ENCODE peak calls at places on chromosomes 13 and 19, in eight cellular contexts. One of them, this sample, is unnamed.
A peak's percentile ranks its signal among the peaks of the same experiment; 100 is the strongest.

GRCh38 chr19:2970201-2970838 is 7.0 kb upstream of the TLE6 start:
- DNase-seq in NT2/D1: no peak
- DNase-seq in hypothalamus: no peak
- DNase-seq in AG20443: no peak
- DNase-seq in memory B cell: no peak
- DNase-seq in activated gamma-delta T cell treated with Interleukin-2 at 50 U/mL for 16 hours: no peak
- DNase-seq in activated effector memory CD4-positive, alpha-beta T cell treated with anti-CD3 and anti-CD28 coated beads, Interleukin-2, amount 50 U/mL, for 16 hours: no peak
- DNase-seq in stimulated activated CD8-positive, alpha-beta memory T cell treated with anti-CD3 and anti-CD28 coated beads, Interleukin-2, amount 100 ng/mL, for 48 hours: no peak
- DNase-seq in this sample: no peak

GRCh38 chr13:26498524-26499208 is 58.8 kb upstream of the WASF3 start:
- DNase-seq in NT2/D1: no peak
- DNase-seq in hypothalamus: no peak
- DNase-seq in AG20443: peak; percentile 31
- DNase-seq in memory B cell: no peak
- DNase-seq in activated gamma-delta T cell treated with Interleukin-2 at 50 U/mL for 16 hours: no peak
- DNase-seq in activated effector memory CD4-positive, alpha-beta T cell treated with anti-CD3 and anti-CD28 coated beads, Interleukin-2, amount 50 U/mL, for 16 hours: no peak
- DNase-seq in stimulated activated CD8-positive, alpha-beta memory T cell treated with anti-CD3 and anti-CD28 coated beads, Interleukin-2, amount 100 ng/mL, for 48 hours: no peak
- DNase-seq in this sample: peak; percentile 44

GRCh38 chr19:17235618-17236413 is 9.8 kb downstream of the OCEL1 start:
- DNase-seq in NT2/D1: no peak
- DNase-seq in hypothalamus: peak; percentile 46
- DNase-seq in AG20443: peak; percentile 67
- DNase-seq in memory B cell: peak; percentile 72
- DNase-seq in activated gamma-delta T cell treated with Interleukin-2 at 50 U/mL for 16 hours: peak; percentile 68
- DNase-seq in activated effector memory CD4-positive, alpha-beta T cell treated with anti-CD3 and anti-CD28 coated beads, Interleukin-2, amount 50 U/mL, for 16 hours: peak; percentile 92
- DNase-seq in stimulated activated CD8-positive, alpha-beta memory T cell treated with anti-CD3 and anti-CD28 coated beads, Interleukin-2, amount 100 ng/mL, for 48 hours: peak; percentile 62
- DNase-seq in this sample: no peak

GRCh38 chr13:21567714-21568113 is 36.3 kb downstream of the MICU2 start:
- DNase-seq in NT2/D1: no peak
- DNase-seq in hypothalamus: no peak
- DNase-seq in AG20443: no peak
- DNase-seq in memory B cell: no peak
- DNase-seq in activated gamma-delta T cell treated with Interleukin-2 at 50 U/mL for 16 hours: no peak
- DNase-seq in activated effector memory CD4-positive, alpha-beta T cell treated with anti-CD3 and anti-CD28 coated beads, Interleukin-2, amount 50 U/mL, for 16 hours: no peak
- DNase-seq in stimulated activated CD8-positive, alpha-beta memory T cell treated with anti-CD3 and anti-CD28 coated beads, Interleukin-2, amount 100 ng/mL, for 48 hours: no peak
- DNase-seq in this sample: no peak

GRCh38 chr19:33404506-33404905 is 31.0 kb downstream of the CEBPG start:
- DNase-seq in NT2/D1: no peak
- DNase-seq in hypothalamus: no peak
- DNase-seq in AG20443: no peak
- DNase-seq in memory B cell: no peak
- DNase-seq in activated gamma-delta T cell treated with Interleukin-2 at 50 U/mL for 16 hours: no peak
- DNase-seq in activated effector memory CD4-positive, alpha-beta T cell treated with anti-CD3 and anti-CD28 coated beads, Interleukin-2, amount 50 U/mL, for 16 hours: no peak
- DNase-seq in stimulated activated CD8-positive, alpha-beta memory T cell treated with anti-CD3 and anti-CD28 coated beads, Interleukin-2, amount 100 ng/mL, for 48 hours: no peak
- DNase-seq in this sample: no peak

GRCh38 chr13:101626925-101627555 is 174.6 kb downstream of the ITGBL1 start:
- DNase-seq in NT2/D1: no peak
- DNase-seq in hypothalamus: no peak
- DNase-seq in AG20443: no peak
- DNase-seq in memory B cell: no peak
- DNase-seq in activated gamma-delta T cell treated with Interleukin-2 at 50 U/mL for 16 hours: no peak
- DNase-seq in activated effector memory CD4-positive, alpha-beta T cell treated with anti-CD3 and anti-CD28 coated beads, Interleukin-2, amount 50 U/mL, for 16 hours: peak; percentile 70
- DNase-seq in stimulated activated CD8-positive, alpha-beta memory T cell treated with anti-CD3 and anti-CD28 coated beads, Interleukin-2, amount 100 ng/mL, for 48 hours: peak; percentile 9
- DNase-seq in this sample: no peak

GRCh38 chr13:77494226-77494625 is 41.3 kb upstream of the SCEL start:
- DNase-seq in NT2/D1: no peak
- DNase-seq in hypothalamus: no peak
- DNase-seq in AG20443: no peak
- DNase-seq in memory B cell: no peak
- DNase-seq in activated gamma-delta T cell treated with Interleukin-2 at 50 U/mL for 16 hours: no peak
- DNase-seq in activated effector memory CD4-positive, alpha-beta T cell treated with anti-CD3 and anti-CD28 coated beads, Interleukin-2, amount 50 U/mL, for 16 hours: no peak
- DNase-seq in stimulated activated CD8-positive, alpha-beta memory T cell treated with anti-CD3 and anti-CD28 coated beads, Interleukin-2, amount 100 ng/mL, for 48 hours: no peak
- DNase-seq in this sample: no peak

GRCh38 chr19:20005741-20006140 is 33.6 kb downstream of the ZNF682 start:
- DNase-seq in NT2/D1: no peak
- DNase-seq in hypothalamus: no peak
- DNase-seq in AG20443: no peak
- DNase-seq in memory B cell: no peak
- DNase-seq in activated gamma-delta T cell treated with Interleukin-2 at 50 U/mL for 16 hours: no peak
- DNase-seq in activated effector memory CD4-positive, alpha-beta T cell treated with anti-CD3 and anti-CD28 coated beads, Interleukin-2, amount 50 U/mL, for 16 hours: no peak
- DNase-seq in stimulated activated CD8-positive, alpha-beta memory T cell treated with anti-CD3 and anti-CD28 coated beads, Interleukin-2, amount 100 ng/mL, for 48 hours: no peak
- DNase-seq in this sample: no peak

GRCh38 chr13:98839826-98840769 is 87.6 kb upstream of the SLC15A1 start:
- DNase-seq in NT2/D1: peak; percentile 68
- DNase-seq in hypothalamus: peak; percentile 62
- DNase-seq in AG20443: peak; percentile 89
- DNase-seq in memory B cell: no peak
- DNase-seq in activated gamma-delta T cell treated with Interleukin-2 at 50 U/mL for 16 hours: peak; percentile 24
- DNase-seq in activated effector memory CD4-positive, alpha-beta T cell treated with anti-CD3 and anti-CD28 coated beads, Interleukin-2, amount 50 U/mL, for 16 hours: peak; percentile 74
- DNase-seq in stimulated activated CD8-positive, alpha-beta memory T cell treated with anti-CD3 and anti-CD28 coated beads, Interleukin-2, amount 100 ng/mL, for 48 hours: peak; percentile 35
- DNase-seq in this sample: no peak

GRCh38 chr13:40624338-40624737 is 42.1 kb downstream of the FOXO1 start:
- DNase-seq in NT2/D1: no peak
- DNase-seq in hypothalamus: no peak
- DNase-seq in AG20443: peak; percentile 47
- DNase-seq in memory B cell: no peak
- DNase-seq in activated gamma-delta T cell treated with Interleukin-2 at 50 U/mL for 16 hours: no peak
- DNase-seq in activated effector memory CD4-positive, alpha-beta T cell treated with anti-CD3 and anti-CD28 coated beads, Interleukin-2, amount 50 U/mL, for 16 hours: peak; percentile 77
- DNase-seq in stimulated activated CD8-positive, alpha-beta memory T cell treated with anti-CD3 and anti-CD28 coated beads, Interleukin-2, amount 100 ng/mL, for 48 hours: peak; percentile 30
- DNase-seq in this sample: no peak

GRCh38 chr13:108304170-108305068 is 34.9 kb downstream of the TNFSF13B start:
- DNase-seq in NT2/D1: no peak
- DNase-seq in hypothalamus: no peak
- DNase-seq in AG20443: no peak
- DNase-seq in memory B cell: no peak
- DNase-seq in activated gamma-delta T cell treated with Interleukin-2 at 50 U/mL for 16 hours: no peak
- DNase-seq in activated effector memory CD4-positive, alpha-beta T cell treated with anti-CD3 and anti-CD28 coated beads, Interleukin-2, amount 50 U/mL, for 16 hours: no peak
- DNase-seq in stimulated activated CD8-positive, alpha-beta memory T cell treated with anti-CD3 and anti-CD28 coated beads, Interleukin-2, amount 100 ng/mL, for 48 hours: no peak
- DNase-seq in this sample: no peak

GRCh38 chr13:113827021-113827420 is 36.9 kb downstream of the GAS6 start:
- DNase-seq in NT2/D1: no peak
- DNase-seq in hypothalamus: no peak
- DNase-seq in AG20443: no peak
- DNase-seq in memory B cell: no peak
- DNase-seq in activated gamma-delta T cell treated with Interleukin-2 at 50 U/mL for 16 hours: no peak
- DNase-seq in activated effector memory CD4-positive, alpha-beta T cell treated with anti-CD3 and anti-CD28 coated beads, Interleukin-2, amount 50 U/mL, for 16 hours: no peak
- DNase-seq in stimulated activated CD8-positive, alpha-beta memory T cell treated with anti-CD3 and anti-CD28 coated beads, Interleukin-2, amount 100 ng/mL, for 48 hours: no peak
- DNase-seq in this sample: no peak

GRCh38 chr19:44847144-44848035 is 1.3 kb downstream of the NECTIN2 start:
- DNase-seq in NT2/D1: no peak
- DNase-seq in hypothalamus: no peak
- DNase-seq in AG20443: peak; percentile 61
- DNase-seq in memory B cell: no peak
- DNase-seq in activated gamma-delta T cell treated with Interleukin-2 at 50 U/mL for 16 hours: no peak
- DNase-seq in activated effector memory CD4-positive, alpha-beta T cell treated with anti-CD3 and anti-CD28 coated beads, Interleukin-2, amount 50 U/mL, for 16 hours: no peak
- DNase-seq in stimulated activated CD8-positive, alpha-beta memory T cell treated with anti-CD3 and anti-CD28 coated beads, Interleukin-2, amount 100 ng/mL, for 48 hours: no peak
- DNase-seq in this sample: no peak

GRCh38 chr13:36866232-36866631 is 47.2 kb downstream of the RFXAP start:
- DNase-seq in NT2/D1: no peak
- DNase-seq in hypothalamus: no peak
- DNase-seq in AG20443: no peak
- DNase-seq in memory B cell: no peak
- DNase-seq in activated gamma-delta T cell treated with Interleukin-2 at 50 U/mL for 16 hours: no peak
- DNase-seq in activated effector memory CD4-positive, alpha-beta T cell treated with anti-CD3 and anti-CD28 coated beads, Interleukin-2, amount 50 U/mL, for 16 hours: no peak
- DNase-seq in stimulated activated CD8-positive, alpha-beta memory T cell treated with anti-CD3 and anti-CD28 coated beads, Interleukin-2, amount 100 ng/mL, for 48 hours: no peak
- DNase-seq in this sample: no peak

GRCh38 chr13:41139296-41139966 is 6.8 kb upstream of the KBTBD6 start:
- DNase-seq in NT2/D1: no peak
- DNase-seq in hypothalamus: no peak
- DNase-seq in AG20443: no peak
- DNase-seq in memory B cell: no peak
- DNase-seq in activated gamma-delta T cell treated with Interleukin-2 at 50 U/mL for 16 hours: no peak
- DNase-seq in activated effector memory CD4-positive, alpha-beta T cell treated with anti-CD3 and anti-CD28 coated beads, Interleukin-2, amount 50 U/mL, for 16 hours: no peak
- DNase-seq in stimulated activated CD8-positive, alpha-beta memory T cell treated with anti-CD3 and anti-CD28 coated beads, Interleukin-2, amount 100 ng/mL, for 48 hours: no peak
- DNase-seq in this sample: no peak

GRCh38 chr13:105127732-105128131 is 1407.7 kb downstream of the EFNB2 start:
- DNase-seq in NT2/D1: no peak
- DNase-seq in hypothalamus: no peak
- DNase-seq in AG20443: no peak
- DNase-seq in memory B cell: no peak
- DNase-seq in activated gamma-delta T cell treated with Interleukin-2 at 50 U/mL for 16 hours: no peak
- DNase-seq in activated effector memory CD4-positive, alpha-beta T cell treated with anti-CD3 and anti-CD28 coated beads, Interleukin-2, amount 50 U/mL, for 16 hours: no peak
- DNase-seq in stimulated activated CD8-positive, alpha-beta memory T cell treated with anti-CD3 and anti-CD28 coated beads, Interleukin-2, amount 100 ng/mL, for 48 hours: no peak
- DNase-seq in this sample: no peak

GRCh38 chr19:31560021-31560770 is 211.0 kb upstream of the TSHZ3 start:
- DNase-seq in NT2/D1: no peak
- DNase-seq in hypothalamus: no peak
- DNase-seq in AG20443: no peak
- DNase-seq in memory B cell: no peak
- DNase-seq in activated gamma-delta T cell treated with Interleukin-2 at 50 U/mL for 16 hours: no peak
- DNase-seq in activated effector memory CD4-positive, alpha-beta T cell treated with anti-CD3 and anti-CD28 coated beads, Interleukin-2, amount 50 U/mL, for 16 hours: no peak
- DNase-seq in stimulated activated CD8-positive, alpha-beta memory T cell treated with anti-CD3 and anti-CD28 coated beads, Interleukin-2, amount 100 ng/mL, for 48 hours: no peak
- DNase-seq in this sample: no peak

GRCh38 chr13:104008075-104008474 is 941.9 kb upstream of the SLC10A2 start:
- DNase-seq in NT2/D1: no peak
- DNase-seq in hypothalamus: no peak
- DNase-seq in AG20443: no peak
- DNase-seq in memory B cell: no peak
- DNase-seq in activated gamma-delta T cell treated with Interleukin-2 at 50 U/mL for 16 hours: no peak
- DNase-seq in activated effector memory CD4-positive, alpha-beta T cell treated with anti-CD3 and anti-CD28 coated beads, Interleukin-2, amount 50 U/mL, for 16 hours: no peak
- DNase-seq in stimulated activated CD8-positive, alpha-beta memory T cell treated with anti-CD3 and anti-CD28 coated beads, Interleukin-2, amount 100 ng/mL, for 48 hours: no peak
- DNase-seq in this sample: no peak

GRCh38 chr19:16836115-16836905 is 7.1 kb downstream of the SIN3B start:
- DNase-seq in NT2/D1: no peak
- DNase-seq in hypothalamus: no peak
- DNase-seq in AG20443: no peak
- DNase-seq in memory B cell: peak; percentile 36
- DNase-seq in activated gamma-delta T cell treated with Interleukin-2 at 50 U/mL for 16 hours: no peak
- DNase-seq in activated effector memory CD4-positive, alpha-beta T cell treated with anti-CD3 and anti-CD28 coated beads, Interleukin-2, amount 50 U/mL, for 16 hours: no peak
- DNase-seq in stimulated activated CD8-positive, alpha-beta memory T cell treated with anti-CD3 and anti-CD28 coated beads, Interleukin-2, amount 100 ng/mL, for 48 hours: no peak
- DNase-seq in this sample: peak; percentile 2

GRCh38 chr19:19110410-19111137 is 27.7 kb downstream of the TMEM161A start:
- DNase-seq in NT2/D1: no peak
- DNase-seq in hypothalamus: peak; percentile 24
- DNase-seq in AG20443: peak; percentile 22
- DNase-seq in memory B cell: no peak
- DNase-seq in activated gamma-delta T cell treated with Interleukin-2 at 50 U/mL for 16 hours: no peak
- DNase-seq in activated effector memory CD4-positive, alpha-beta T cell treated with anti-CD3 and anti-CD28 coated beads, Interleukin-2, amount 50 U/mL, for 16 hours: no peak
- DNase-seq in stimulated activated CD8-positive, alpha-beta memory T cell treated with anti-CD3 and anti-CD28 coated beads, Interleukin-2, amount 100 ng/mL, for 48 hours: no peak
- DNase-seq in this sample: no peak

GRCh38 chr13:48221301-48222190 is 11.5 kb upstream of the ITM2B start:
- DNase-seq in NT2/D1: no peak
- DNase-seq in hypothalamus: peak; percentile 20
- DNase-seq in AG20443: no peak
- DNase-seq in memory B cell: no peak
- DNase-seq in activated gamma-delta T cell treated with Interleukin-2 at 50 U/mL for 16 hours: no peak
- DNase-seq in activated effector memory CD4-positive, alpha-beta T cell treated with anti-CD3 and anti-CD28 coated beads, Interleukin-2, amount 50 U/mL, for 16 hours: no peak
- DNase-seq in stimulated activated CD8-positive, alpha-beta memory T cell treated with anti-CD3 and anti-CD28 coated beads, Interleukin-2, amount 100 ng/mL, for 48 hours: no peak
- DNase-seq in this sample: no peak

GRCh38 chr13:48476674-48477073 is 56.2 kb downstream of the RCBTB2 start:
- DNase-seq in NT2/D1: no peak
- DNase-seq in hypothalamus: no peak
- DNase-seq in AG20443: no peak
- DNase-seq in memory B cell: no peak
- DNase-seq in activated gamma-delta T cell treated with Interleukin-2 at 50 U/mL for 16 hours: no peak
- DNase-seq in activated effector memory CD4-positive, alpha-beta T cell treated with anti-CD3 and anti-CD28 coated beads, Interleukin-2, amount 50 U/mL, for 16 hours: no peak
- DNase-seq in stimulated activated CD8-positive, alpha-beta memory T cell treated with anti-CD3 and anti-CD28 coated beads, Interleukin-2, amount 100 ng/mL, for 48 hours: no peak
- DNase-seq in this sample: no peak

GRCh38 chr19:31348416-31349159 is 648 bp downstream of the TSHZ3 start:
- DNase-seq in NT2/D1: no peak
- DNase-seq in hypothalamus: peak; percentile 31
- DNase-seq in AG20443: peak; percentile 18
- DNase-seq in memory B cell: no peak
- DNase-seq in activated gamma-delta T cell treated with Interleukin-2 at 50 U/mL for 16 hours: no peak
- DNase-seq in activated effector memory CD4-positive, alpha-beta T cell treated with anti-CD3 and anti-CD28 coated beads, Interleukin-2, amount 50 U/mL, for 16 hours: peak; percentile 70
- DNase-seq in stimulated activated CD8-positive, alpha-beta memory T cell treated with anti-CD3 and anti-CD28 coated beads, Interleukin-2, amount 100 ng/mL, for 48 hours: no peak
- DNase-seq in this sample: no peak

GRCh38 chr19:57334191-57334590 is 13.9 kb downstream of the ZNF543 start:
- DNase-seq in NT2/D1: no peak
- DNase-seq in hypothalamus: no peak
- DNase-seq in AG20443: no peak
- DNase-seq in memory B cell: no peak
- DNase-seq in activated gamma-delta T cell treated with Interleukin-2 at 50 U/mL for 16 hours: no peak
- DNase-seq in activated effector memory CD4-positive, alpha-beta T cell treated with anti-CD3 and anti-CD28 coated beads, Interleukin-2, amount 50 U/mL, for 16 hours: no peak
- DNase-seq in stimulated activated CD8-positive, alpha-beta memory T cell treated with anti-CD3 and anti-CD28 coated beads, Interleukin-2, amount 100 ng/mL, for 48 hours: no peak
- DNase-seq in this sample: no peak

GRCh38 chr19:16571689-16572331 is 405 bp downstream of the SLC35E1 start:
- DNase-seq in NT2/D1: no peak
- DNase-seq in hypothalamus: no peak
- DNase-seq in AG20443: no peak
- DNase-seq in memory B cell: peak; percentile 30
- DNase-seq in activated gamma-delta T cell treated with Interleukin-2 at 50 U/mL for 16 hours: no peak
- DNase-seq in activated effector memory CD4-positive, alpha-beta T cell treated with anti-CD3 and anti-CD28 coated beads, Interleukin-2, amount 50 U/mL, for 16 hours: peak; percentile 80
- DNase-seq in stimulated activated CD8-positive, alpha-beta memory T cell treated with anti-CD3 and anti-CD28 coated beads, Interleukin-2, amount 100 ng/mL, for 48 hours: no peak
- DNase-seq in this sample: no peak

GRCh38 chr19:45999653-46000121 is 4.4 kb downstream of the CCDC61 start:
- DNase-seq in NT2/D1: no peak
- DNase-seq in hypothalamus: peak; percentile 61
- DNase-seq in AG20443: peak; percentile 47
- DNase-seq in memory B cell: no peak
- DNase-seq in activated gamma-delta T cell treated with Interleukin-2 at 50 U/mL for 16 hours: no peak
- DNase-seq in activated effector memory CD4-positive, alpha-beta T cell treated with anti-CD3 and anti-CD28 coated beads, Interleukin-2, amount 50 U/mL, for 16 hours: no peak
- DNase-seq in stimulated activated CD8-positive, alpha-beta memory T cell treated with anti-CD3 and anti-CD28 coated beads, Interleukin-2, amount 100 ng/mL, for 48 hours: no peak
- DNase-seq in this sample: no peak

GRCh38 chr19:16509141-16510061 is 13.2 kb downstream of the C19orf44 start:
- DNase-seq in NT2/D1: no peak
- DNase-seq in hypothalamus: peak; percentile 59
- DNase-seq in AG20443: no peak
- DNase-seq in memory B cell: no peak
- DNase-seq in activated gamma-delta T cell treated with Interleukin-2 at 50 U/mL for 16 hours: no peak
- DNase-seq in activated effector memory CD4-positive, alpha-beta T cell treated with anti-CD3 and anti-CD28 coated beads, Interleukin-2, amount 50 U/mL, for 16 hours: no peak
- DNase-seq in stimulated activated CD8-positive, alpha-beta memory T cell treated with anti-CD3 and anti-CD28 coated beads, Interleukin-2, amount 100 ng/mL, for 48 hours: no peak
- DNase-seq in this sample: no peak

This sample was measured in NCI-H524.